ENCODE peak calls at places on chromosomes 3 and 15, in five cellular contexts. M, A, X, P and N are unnamed samples.

GRCh38 chr15:60054472-60054871 is 50.4 kb downstream of the FOXB1 start:
- DNase-seq in M (no peak), A (no peak), X (no peak), P (no peak), N (peak)

GRCh38 chr3:69240651-69241578 is 118.5 kb upstream of the LMOD3 start:
- DNase-seq in M (no peak), A (no peak), X (no peak), P (no peak), N (no peak)

GRCh38 chr3:105368575-105369500 is 2.1 kb downstream of the ALCAM start:
- DNase-seq in M (peak), A (peak), X (peak), P (peak), N (peak)

GRCh38 chr15:61687124-61687523 is 373.1 kb downstream of the VPS13C start:
- DNase-seq in M (no peak), A (no peak), X (no peak), P (no peak), N (no peak)

GRCh38 chr3:47432673-47433072 is 43.1 kb downstream of the SCAP start:
- DNase-seq in M (no peak), A (no peak), X (no peak), P (no peak), N (no peak)

GRCh38 chr3:98906230-98906629 is 4.7 kb upstream of the DCBLD2 start:
- DNase-seq in M (no peak), A (no peak), X (no peak), P (no peak), N (peak)

GRCh38 chr3:43288850-43289249 is 2.5 kb downstream of the SNRK start:
- DNase-seq in M (no peak), A (no peak), X (peak), P (no peak), N (no peak)

GRCh38 chr3:126180477-126181397 is at the start of gene ALDH1L1:
- DNase-seq in M (no peak), A (peak), X (peak), P (no peak), N (peak)

GRCh38 chr3:41742127-41742526 is 219.8 kb downstream of the ULK4 start:
- DNase-seq in M (no peak), A (no peak), X (no peak), P (no peak), N (no peak)

GRCh38 chr15:79051941-79052731 is 38.4 kb downstream of the RASGRF1 start:
- DNase-seq in M (no peak), A (no peak), X (no peak), P (no peak), N (no peak)

GRCh38 chr3:149339931-149340309 is 6.5 kb upstream of the TM4SF18 start:
- DNase-seq in M (peak), A (peak), X (peak), P (no peak), N (peak)

GRCh38 chr3:129481783-129482332 is 41.8 kb downstream of the IFT122 start:
- DNase-seq in M (no peak), A (peak), X (no peak), P (peak), N (peak)

GRCh38 chr15:76235186-76235826 is 76.0 kb downstream of the ETFA start:
- DNase-seq in M (peak), A (no peak), X (peak), P (no peak), N (peak)

GRCh38 chr3:43206632-43207031 is 79.7 kb upstream of the SNRK start:
- DNase-seq in M (no peak), A (no peak), X (no peak), P (no peak), N (no peak)